ENCODE peak calls at places on chromosome 22, in ten cellular contexts. J is PC-3, Q is HL-60, H is astrocyte of the cerebellum, X is right cardiac atrium, C is retinal pigment epithelial cell, W is iPS DF 6.9, L is adipocyte, N is fibroblast of pulmonary artery, I is colonic mucosa. O is an unnamed sample.

GRCh38 chr22:49724893-49725489 is 102.7 kb downstream of the BRD1 start:
- DNase-seq in J (peak), Q (peak), H (no peak), X (peak), C (no peak), W (no peak), L (peak), N (peak), I (peak), O (peak)

GRCh38 chr22:19875061-19875530 is 20.4 kb upstream of the GNB1L start:
- DNase-seq in J (no peak), Q (no peak), H (no peak), X (peak), C (no peak), W (no peak), L (no peak), N (no peak), I (peak), O (no peak)

GRCh38 chr22:45450931-45451651 is 37.6 kb downstream of the RIBC2 start:
- DNase-seq in J (no peak), Q (no peak), H (peak), X (peak), C (no peak), W (no peak), L (peak), N (peak), I (no peak), O (peak)

GRCh38 chr22:43859176-43859575 is 3.1 kb downstream of the SULT4A1 start:
- DNase-seq in J (no peak), Q (no peak), H (no peak), X (no peak), C (no peak), W (no peak), L (no peak), N (no peak), I (no peak), O (no peak)

GRCh38 chr22:17430298-17430900 is 61.1 kb downstream of the CECR2 start:
- DNase-seq in J (no peak), Q (no peak), H (no peak), X (no peak), C (no peak), W (no peak), L (no peak), N (peak), I (no peak), O (peak)

GRCh38 chr22:38271927-38272372 is 860 bp downstream of the TMEM184B start:
- DNase-seq in J (peak), Q (no peak), H (no peak), X (no peak), C (no peak), W (no peak), L (peak), N (no peak), I (peak), O (no peak)

GRCh38 chr22:24875862-24876506 is 70.0 kb downstream of the SGSM1 start:
- DNase-seq in J (peak), Q (peak), H (no peak), X (no peak), C (no peak), W (peak), L (peak), N (peak), I (no peak), O (no peak)

GRCh38 chr22:19114984-19115552 is 7.1 kb downstream of the DGCR2 start:
- DNase-seq in J (no peak), Q (no peak), H (no peak), X (no peak), C (no peak), W (no peak), L (no peak), N (no peak), I (no peak), O (no peak)

GRCh38 chr22:37983860-37984791 is at the start of gene SOX10:
- DNase-seq in J (no peak), Q (no peak), H (no peak), X (peak), C (no peak), W (no peak), L (no peak), N (no peak), I (no peak), O (no peak)

GRCh38 chr22:44815099-44816070 is 63.0 kb downstream of the ARHGAP8 start:
- DNase-seq in J (no peak), Q (no peak), H (no peak), X (no peak), C (no peak), W (no peak), L (no peak), N (no peak), I (no peak), O (no peak)

GRCh38 chr22:28835630-28836189 is 35.3 kb upstream of the XBP1 start:
- DNase-seq in J (no peak), Q (no peak), H (no peak), X (no peak), C (no peak), W (no peak), L (no peak), N (no peak), I (no peak), O (no peak)

GRCh38 chr22:41286639-41287091 is 678 bp upstream of the RANGAP1 start:
- DNase-seq in J (no peak), Q (peak), H (no peak), X (no peak), C (no peak), W (no peak), L (peak), N (peak), I (no peak), O (peak)

GRCh38 chr22:45582236-45582954 is 79.7 kb downstream of the FBLN1 start:
- DNase-seq in J (no peak), Q (no peak), H (no peak), X (no peak), C (no peak), W (no peak), L (no peak), N (no peak), I (no peak), O (no peak)

GRCh38 chr22:48226026-48227013 is 1463.9 kb downstream of the TBC1D22A start:
- DNase-seq in J (no peak), Q (no peak), H (no peak), X (no peak), C (no peak), W (no peak), L (no peak), N (no peak), I (no peak), O (no peak)

GRCh38 chr22:22558071-22558971 is 744 bp downstream of the PRAME start:
- DNase-seq in J (no peak), Q (peak), H (no peak), X (no peak), C (no peak), W (no peak), L (no peak), N (no peak), I (no peak), O (no peak)

GRCh38 chr22:31496007-31496734 is at the start of gene SFI1:
- DNase-seq in J (peak), Q (peak), H (peak), X (peak), C (peak), W (peak), L (peak), N (peak), I (peak), O (peak)

GRCh38 chr22:19450363-19451175 is 3.1 kb upstream of the C22orf39 start:
- DNase-seq in J (no peak), Q (no peak), H (no peak), X (no peak), C (no peak), W (no peak), L (no peak), N (no peak), I (no peak), O (no peak)

GRCh38 chr22:40853961-40854360 is 2.5 kb downstream of the ST13 start:
- DNase-seq in J (no peak), Q (no peak), H (no peak), X (no peak), C (no peak), W (no peak), L (peak), N (peak), I (no peak), O (peak)

GRCh38 chr22:40176921-40177737 is 596 bp upstream of the TNRC6B start:
- DNase-seq in J (peak), Q (peak), H (no peak), X (no peak), C (no peak), W (no peak), L (peak), N (peak), I (peak), O (peak)

GRCh38 chr22:38872172-38872830 is at the start of gene CBX6:
- DNase-seq in J (peak), Q (peak), H (peak), X (peak), C (peak), W (peak), L (peak), N (peak), I (peak), O (peak)

GRCh38 chr22:39528080-39528661 is 4.4 kb downstream of the RPS19BP1 start:
- DNase-seq in J (no peak), Q (peak), H (no peak), X (peak), C (no peak), W (no peak), L (peak), N (no peak), I (no peak), O (no peak)

GRCh38 chr22:41048791-41049717 is 43.3 kb upstream of the EP300 start:
- DNase-seq in J (no peak), Q (no peak), H (peak), X (peak), C (peak), W (no peak), L (peak), N (peak), I (peak), O (peak)

GRCh38 chr22:44133901-44134511 is 46.7 kb upstream of the PARVG start:
- DNase-seq in J (no peak), Q (peak), H (peak), X (peak), C (no peak), W (no peak), L (no peak), N (peak), I (no peak), O (no peak)

GRCh38 chr22:48934446-48934845 is 893.2 kb downstream of the BRD1 start:
- DNase-seq in J (no peak), Q (no peak), H (no peak), X (no peak), C (no peak), W (no peak), L (no peak), N (no peak), I (no peak), O (no peak)

GRCh38 chr22:48972979-48973693 is 854.5 kb downstream of the BRD1 start:
- DNase-seq in J (no peak), Q (no peak), H (no peak), X (no peak), C (no peak), W (no peak), L (no peak), N (no peak), I (no peak), O (no peak)

GRCh38 chr22:38069372-38070249 is 12.4 kb downstream of the PICK1 start:
- DNase-seq in J (no peak), Q (no peak), H (no peak), X (peak), C (no peak), W (no peak), L (peak), N (peak), I (peak), O (peak)

GRCh38 chr22:44116755-44117684 is 63.7 kb upstream of the PARVG start:
- DNase-seq in J (no peak), Q (peak), H (no peak), X (no peak), C (no peak), W (no peak), L (no peak), N (no peak), I (no peak), O (no peak)

GRCh38 chr22:35205956-35206355 is 51.3 kb upstream of the HMGXB4 start:
- DNase-seq in J (no peak), Q (no peak), H (no peak), X (no peak), C (no peak), W (no peak), L (no peak), N (peak), I (no peak), O (peak)

GRCh38 chr22:18152519-18152918 is 2.5 kb downstream of the USP18 start:
- DNase-seq in J (no peak), Q (no peak), H (no peak), X (no peak), C (no peak), W (no peak), L (no peak), N (no peak), I (no peak), O (no peak)

GRCh38 chr22:46865642-46866041 is 103.2 kb downstream of the TBC1D22A start:
- DNase-seq in J (no peak), Q (no peak), H (no peak), X (no peak), C (no peak), W (no peak), L (no peak), N (no peak), I (no peak), O (no peak)

GRCh38 chr22:46866591-46866990 is 104.1 kb downstream of the TBC1D22A start:
- DNase-seq in J (peak), Q (no peak), H (peak), X (no peak), C (no peak), W (no peak), L (peak), N (peak), I (no peak), O (peak)

GRCh38 chr22:46865052-46865434 is 102.6 kb downstream of the TBC1D22A start:
- DNase-seq in J (no peak), Q (no peak), H (no peak), X (no peak), C (no peak), W (no peak), L (no peak), N (no peak), I (peak), O (no peak)

GRCh38 chr22:46864314-46865051 is 102.0 kb downstream of the TBC1D22A start:
- DNase-seq in J (no peak), Q (no peak), H (no peak), X (no peak), C (no peak), W (no peak), L (no peak), N (no peak), I (peak), O (no peak)

DNA sequence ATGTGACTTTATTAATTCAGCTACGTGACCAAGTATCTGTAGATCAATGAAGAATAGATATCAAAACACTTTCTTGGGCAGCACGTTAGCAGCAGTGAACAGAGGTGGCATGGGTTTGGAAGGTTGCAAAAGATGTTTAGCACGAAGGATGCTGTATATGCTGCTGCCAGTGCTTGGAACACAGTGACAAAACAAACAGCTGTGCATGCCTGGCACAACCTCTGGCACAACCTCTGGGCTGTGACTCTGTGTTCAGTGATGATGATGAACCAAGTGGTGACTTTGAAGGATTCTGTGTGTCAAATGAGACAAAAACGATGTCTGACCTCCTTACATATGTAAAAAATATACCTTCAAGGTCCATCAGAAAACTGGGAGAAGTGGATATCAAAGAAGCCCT is 104.7 kb downstream of the TBC1D22A start:
- DNase-seq in J (no peak), Q (no peak), H (no peak), X (no peak), C (no peak), W (no peak), L (no peak), N (no peak), I (no peak), O (peak)
- H3K4me3 ChIP-seq in J (no peak), Q (no peak), H (no peak), X (no peak), C (no peak), W (no peak), L (no peak), N (no peak), I (no peak), O (no peak)

GRCh38 chr22:20968281-20968977 is 1.4 kb downstream of the AIFM3 start:
- DNase-seq in J (no peak), Q (peak), H (no peak), X (peak), C (no peak), W (no peak), L (no peak), N (no peak), I (no peak), O (no peak)
- H3K4me3 ChIP-seq in J (no peak), Q (no peak), H (no peak), X (no peak), C (no peak), W (no peak), L (no peak), N (no peak), I (no peak), O (no peak)

GRCh38 chr22:23764931-23765881 is 2.4 kb downstream of the C22orf15 start:
- DNase-seq in J (no peak), Q (no peak), H (no peak), X (peak), C (no peak), W (no peak), L (no peak), N (no peak), I (no peak), O (no peak)
- H3K4me3 ChIP-seq in J (no peak), Q (no peak), H (no peak), X (no peak), C (no peak), W (no peak), L (no peak), N (no peak), I (no peak), O (no peak)

DNA sequence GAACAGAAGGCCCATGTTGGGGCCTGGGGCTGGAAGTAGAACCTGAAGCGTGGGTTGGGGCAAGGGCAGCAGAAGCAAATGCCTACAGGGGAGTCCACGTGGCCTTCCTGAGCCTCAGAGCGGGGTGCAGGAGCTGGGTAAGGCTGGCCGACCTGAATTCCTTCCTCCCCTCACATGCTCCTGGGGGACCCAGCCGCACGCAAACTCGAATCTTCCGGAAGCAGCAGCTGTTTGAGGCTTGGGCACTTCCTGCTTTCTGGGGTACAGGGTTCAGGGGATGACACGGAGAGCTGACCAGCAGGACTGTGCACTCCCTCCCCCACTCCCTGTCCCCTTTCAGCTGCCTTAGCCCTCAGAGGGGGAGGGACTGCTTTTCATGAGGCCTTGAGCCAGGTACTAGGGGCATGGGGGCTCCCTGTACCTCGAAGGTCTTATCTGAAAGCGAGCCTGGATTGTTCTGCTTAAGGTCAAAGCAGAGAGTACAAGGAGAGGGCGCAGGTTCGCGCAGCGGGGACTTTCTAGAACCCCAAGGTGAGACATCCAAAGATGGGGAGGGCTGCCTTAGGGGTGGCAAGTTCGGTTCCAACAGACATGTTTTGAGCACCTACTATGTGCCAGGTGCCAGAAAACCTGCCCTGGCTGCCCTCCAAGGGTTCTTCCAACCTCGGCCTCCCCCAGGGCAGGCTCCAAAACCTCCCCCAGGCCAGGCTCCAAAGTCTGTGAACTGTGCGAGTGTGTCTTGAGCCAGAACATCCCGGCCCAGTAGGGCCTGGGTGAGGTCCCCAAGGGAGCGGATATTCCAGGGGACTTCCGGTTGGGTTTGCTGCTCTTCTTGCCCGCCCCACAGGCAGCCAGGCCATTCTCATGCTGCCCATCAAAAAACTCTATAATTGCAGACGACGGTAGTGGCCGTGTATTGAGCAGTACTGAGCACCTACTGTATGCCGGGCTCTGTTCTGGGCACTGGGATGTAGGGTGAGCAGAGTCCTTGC is 1.7 kb downstream of the NCF4 start:
- DNase-seq in J (no peak), Q (peak), H (no peak), X (peak), C (no peak), W (no peak), L (no peak), N (no peak), I (no peak), O (no peak)
- H3K4me3 ChIP-seq in J (no peak), Q (peak), H (no peak), X (no peak), C (no peak), W (no peak), L (no peak), N (no peak), I (no peak), O (no peak)

GRCh38 chr22:27796829-27797792 is 4.4 kb downstream of the MN1 start:
- DNase-seq in J (no peak), Q (no peak), H (no peak), X (peak), C (no peak), W (no peak), L (peak), N (no peak), I (no peak), O (no peak)
- H3K4me3 ChIP-seq in J (no peak), Q (no peak), H (peak), X (peak), C (no peak), W (peak), L (no peak), N (peak), I (no peak), O (no peak)

GRCh38 chr22:30210235-30210831 is 36.2 kb downstream of the LIF start:
- DNase-seq in J (peak), Q (no peak), H (no peak), X (no peak), C (peak), W (no peak), L (no peak), N (peak), I (no peak), O (peak)
- H3K4me3 ChIP-seq in J (peak), Q (no peak), H (no peak), X (no peak), C (no peak), W (no peak), L (no peak), N (no peak), I (no peak), O (no peak)

DNA sequence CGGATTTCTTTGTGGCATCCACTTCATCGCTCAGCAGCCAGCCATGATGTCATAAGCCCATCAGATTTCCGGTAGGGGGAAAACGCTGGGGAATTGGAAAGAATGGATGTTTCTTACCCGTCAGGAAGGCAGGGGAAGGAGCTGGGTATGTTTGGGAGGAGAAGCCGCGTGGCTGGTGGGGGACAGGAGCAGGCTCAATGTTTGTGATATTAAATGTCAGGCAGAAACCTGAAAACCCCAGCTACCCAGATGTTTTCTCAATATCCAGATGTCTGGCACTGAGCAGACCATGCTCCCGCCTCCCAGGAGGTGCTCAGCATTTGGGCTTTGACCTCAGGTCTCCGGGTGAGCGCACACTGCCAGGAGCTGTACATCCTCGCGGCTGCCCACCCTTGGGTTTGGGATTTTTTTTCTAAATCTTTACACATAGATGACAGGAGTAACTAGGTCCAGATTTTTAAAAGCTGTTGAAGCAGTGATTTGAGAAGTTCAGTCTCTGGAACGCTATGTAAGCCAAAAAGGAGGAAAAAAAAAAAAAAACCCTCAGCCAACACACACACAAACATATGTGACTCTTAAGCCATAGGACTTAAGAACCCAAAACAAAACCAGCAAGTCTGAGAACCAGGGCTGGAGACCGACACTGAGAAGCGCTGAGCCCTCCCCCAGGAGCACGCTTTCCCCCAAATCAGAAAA is 67.4 kb downstream of the NFAM1 start:
- DNase-seq in J (no peak), Q (no peak), H (no peak), X (peak), C (no peak), W (no peak), L (peak), N (peak), I (no peak), O (peak)
- H3K4me3 ChIP-seq in J (no peak), Q (no peak), H (no peak), X (no peak), C (no peak), W (no peak), L (no peak), N (no peak), I (no peak), O (no peak)

GRCh38 chr22:26360169-26360885 is 68.7 kb upstream of the ASPHD2 start:
- DNase-seq in J (peak), Q (peak), H (peak), X (peak), C (peak), W (peak), L (peak), N (peak), I (peak), O (peak)
- H3K4me3 ChIP-seq in J (peak), Q (no peak), H (no peak), X (peak), C (peak), W (peak), L (no peak), N (no peak), I (no peak), O (no peak)